ENCODE peak calls at places on chromosome 22, in nine cellular contexts. One of them, this sample, is unnamed.

GRCh38 chr22:37298748-37299495 is 16.6 kb downstream of the CYTH4 start:
- DNase-seq in right lobe of liver: no peak
- DNase-seq in GM03348: no peak
- DNase-seq in NAMALWA: no peak
- DNase-seq in NCI-H187: no peak
- DNase-seq in cardiac muscle cell: no peak
- DNase-seq in brain pericyte: no peak
- DNase-seq in NCI-H69: no peak
- DNase-seq in T follicular helper cell: no peak
- DNase-seq in this sample: no peak

GRCh38 chr22:36569999-36570398 is 41.0 kb upstream of the EIF3D start:
- DNase-seq in T follicular helper cell: no peak
- DNase-seq in brain pericyte: no peak
- DNase-seq in NCI-H187: no peak
- DNase-seq in right lobe of liver: no peak
- DNase-seq in NAMALWA: no peak
- DNase-seq in cardiac muscle cell: peak; percentile 35
- DNase-seq in NCI-H69: peak; percentile 34
- DNase-seq in GM03348: peak; percentile 72
- DNase-seq in this sample: peak; percentile 36

GRCh38 chr22:48704335-48704734 is 1123.3 kb downstream of the BRD1 start:
- DNase-seq in brain pericyte: no peak
- DNase-seq in right lobe of liver: no peak
- DNase-seq in NAMALWA: no peak
- DNase-seq in GM03348: no peak
- DNase-seq in NCI-H69: no peak
- DNase-seq in NCI-H187: no peak
- DNase-seq in T follicular helper cell: no peak
- DNase-seq in cardiac muscle cell: no peak
- DNase-seq in this sample: no peak

GRCh38 chr22:23395476-23396361 is 184.4 kb downstream of the IGLL1 start:
- DNase-seq in T follicular helper cell: no peak
- DNase-seq in GM03348: no peak
- DNase-seq in NCI-H69: no peak
- DNase-seq in brain pericyte: no peak
- DNase-seq in NCI-H187: no peak
- DNase-seq in right lobe of liver: no peak
- DNase-seq in cardiac muscle cell: no peak
- DNase-seq in NAMALWA: no peak
- DNase-seq in this sample: no peak

GRCh38 chr22:50530857-50531545 is 1.2 kb upstream of the TYMP start:
- DNase-seq in GM03348: peak; percentile 73
- DNase-seq in NCI-H69: peak; percentile 75
- DNase-seq in cardiac muscle cell: peak; percentile 74
- DNase-seq in NAMALWA: peak; percentile 90
- DNase-seq in NCI-H187: no peak
- DNase-seq in right lobe of liver: peak; percentile 95
- DNase-seq in brain pericyte: no peak
- DNase-seq in T follicular helper cell: peak; percentile 59
- DNase-seq in this sample: peak; percentile 45

GRCh38 chr22:46726986-46727317 is 11.1 kb downstream of the CERK start:
- DNase-seq in NCI-H69: no peak
- DNase-seq in right lobe of liver: no peak
- DNase-seq in T follicular helper cell: no peak
- DNase-seq in GM03348: no peak
- DNase-seq in cardiac muscle cell: no peak
- DNase-seq in NAMALWA: no peak
- DNase-seq in brain pericyte: no peak
- DNase-seq in NCI-H187: no peak
- DNase-seq in this sample: no peak

GRCh38 chr22:27686534-27686933 is 115.0 kb downstream of the MN1 start:
- DNase-seq in brain pericyte: peak; percentile 61
- DNase-seq in right lobe of liver: no peak
- DNase-seq in NCI-H187: no peak
- DNase-seq in NCI-H69: peak; percentile 11
- DNase-seq in NAMALWA: no peak
- DNase-seq in T follicular helper cell: no peak
- DNase-seq in GM03348: peak; percentile 58
- DNase-seq in cardiac muscle cell: peak; percentile 91
- DNase-seq in this sample: peak; percentile 3

GRCh38 chr22:46827072-46827780 is 64.8 kb downstream of the TBC1D22A start:
- DNase-seq in GM03348: no peak
- DNase-seq in NAMALWA: no peak
- DNase-seq in NCI-H69: no peak
- DNase-seq in right lobe of liver: no peak
- DNase-seq in cardiac muscle cell: peak; percentile 23
- DNase-seq in brain pericyte: no peak
- DNase-seq in NCI-H187: no peak
- DNase-seq in T follicular helper cell: no peak
- DNase-seq in this sample: no peak

GRCh38 chr22:27175444-27175843 is 518.1 kb downstream of the MIAT start:
- DNase-seq in NCI-H69: no peak
- DNase-seq in right lobe of liver: no peak
- DNase-seq in T follicular helper cell: no peak
- DNase-seq in brain pericyte: no peak
- DNase-seq in GM03348: no peak
- DNase-seq in NCI-H187: no peak
- DNase-seq in cardiac muscle cell: no peak
- DNase-seq in NAMALWA: no peak
- DNase-seq in this sample: no peak

GRCh38 chr22:48050836-48051235 is 1288.4 kb downstream of the TBC1D22A start:
- DNase-seq in right lobe of liver: no peak
- DNase-seq in cardiac muscle cell: no peak
- DNase-seq in NCI-H69: no peak
- DNase-seq in brain pericyte: no peak
- DNase-seq in NAMALWA: no peak
- DNase-seq in T follicular helper cell: no peak
- DNase-seq in GM03348: no peak
- DNase-seq in NCI-H187: no peak
- DNase-seq in this sample: no peak

GRCh38 chr22:25402501-25403283 is 161.8 kb upstream of the GRK3 start:
- DNase-seq in NAMALWA: peak; percentile 10
- DNase-seq in right lobe of liver: peak; percentile 93
- DNase-seq in GM03348: peak; percentile 29
- DNase-seq in brain pericyte: no peak
- DNase-seq in NCI-H69: peak; percentile 60
- DNase-seq in cardiac muscle cell: no peak
- DNase-seq in T follicular helper cell: no peak
- DNase-seq in NCI-H187: no peak
- DNase-seq in this sample: no peak

GRCh38 chr22:39207141-39208012 is 37.4 kb downstream of the PDGFB start:
- DNase-seq in T follicular helper cell: no peak
- DNase-seq in NCI-H69: peak; percentile 69
- DNase-seq in NAMALWA: no peak
- DNase-seq in right lobe of liver: no peak
- DNase-seq in cardiac muscle cell: no peak
- DNase-seq in GM03348: peak; percentile 3
- DNase-seq in brain pericyte: no peak
- DNase-seq in NCI-H187: no peak
- DNase-seq in this sample: no peak

GRCh38 chr22:33438273-33438672 is 380.1 kb upstream of the SYN3 start:
- DNase-seq in NCI-H69: no peak
- DNase-seq in right lobe of liver: no peak
- DNase-seq in NCI-H187: no peak
- DNase-seq in T follicular helper cell: no peak
- DNase-seq in GM03348: peak; percentile 67
- DNase-seq in NAMALWA: no peak
- DNase-seq in brain pericyte: peak; percentile 26
- DNase-seq in cardiac muscle cell: no peak
- DNase-seq in this sample: peak; percentile 94

GRCh38 chr22:19868773-19869471 is 14.2 kb upstream of the GNB1L start:
- DNase-seq in NAMALWA: no peak
- DNase-seq in cardiac muscle cell: no peak
- DNase-seq in brain pericyte: no peak
- DNase-seq in right lobe of liver: peak; percentile 45
- DNase-seq in NCI-H69: peak; percentile 35
- DNase-seq in T follicular helper cell: no peak
- DNase-seq in NCI-H187: no peak
- DNase-seq in GM03348: no peak
- DNase-seq in this sample: no peak

GRCh38 chr22:44573451-44573850 is 75.4 kb upstream of the RTL6 start:
- DNase-seq in NCI-H69: no peak
- DNase-seq in NCI-H187: no peak
- DNase-seq in T follicular helper cell: no peak
- DNase-seq in NAMALWA: no peak
- DNase-seq in GM03348: no peak
- DNase-seq in brain pericyte: no peak
- DNase-seq in cardiac muscle cell: no peak
- DNase-seq in right lobe of liver: peak; percentile 17
- DNase-seq in this sample: no peak

GRCh38 chr22:24982301-24983056 is 30.0 kb downstream of the KIAA1671 start:
- DNase-seq in brain pericyte: no peak
- DNase-seq in NCI-H69: no peak
- DNase-seq in NAMALWA: no peak
- DNase-seq in GM03348: no peak
- DNase-seq in T follicular helper cell: no peak
- DNase-seq in NCI-H187: no peak
- DNase-seq in cardiac muscle cell: no peak
- DNase-seq in right lobe of liver: no peak
- DNase-seq in this sample: no peak

GRCh38 chr22:17781319-17782031 is 7.2 kb upstream of the BID start:
- DNase-seq in GM03348: peak; percentile 92
- DNase-seq in brain pericyte: peak; percentile 60
- DNase-seq in cardiac muscle cell: no peak
- DNase-seq in right lobe of liver: no peak
- DNase-seq in T follicular helper cell: no peak
- DNase-seq in NCI-H187: no peak
- DNase-seq in NAMALWA: peak; percentile 63
- DNase-seq in NCI-H69: peak; percentile 85
- DNase-seq in this sample: peak; percentile 65

GRCh38 chr22:42994917-42995562 is 19.9 kb downstream of the PACSIN2 start:
- DNase-seq in right lobe of liver: peak; percentile 79
- DNase-seq in T follicular helper cell: no peak
- DNase-seq in brain pericyte: peak; percentile 20
- DNase-seq in NCI-H69: peak; percentile 62
- DNase-seq in cardiac muscle cell: peak; percentile 37
- DNase-seq in GM03348: peak; percentile 84
- DNase-seq in NCI-H187: no peak
- DNase-seq in NAMALWA: peak; percentile 42
- DNase-seq in this sample: no peak

GRCh38 chr22:38862375-38863329 is 9.4 kb downstream of the CBX6 start:
- DNase-seq in NCI-H187: no peak
- DNase-seq in NCI-H69: peak; percentile 45
- DNase-seq in NAMALWA: no peak
- DNase-seq in GM03348: no peak
- DNase-seq in brain pericyte: no peak
- DNase-seq in cardiac muscle cell: peak; percentile 40
- DNase-seq in T follicular helper cell: no peak
- DNase-seq in right lobe of liver: no peak
- DNase-seq in this sample: no peak

GRCh38 chr22:23113067-23113846 is 28.5 kb downstream of the RSPH14 start:
- DNase-seq in NCI-H187: peak; percentile 39
- DNase-seq in cardiac muscle cell: no peak
- DNase-seq in right lobe of liver: no peak
- DNase-seq in NCI-H69: peak; percentile 98
- DNase-seq in brain pericyte: peak; percentile 76
- DNase-seq in GM03348: peak; percentile 42
- DNase-seq in T follicular helper cell: no peak
- DNase-seq in NAMALWA: peak; percentile 73
- DNase-seq in this sample: no peak

GRCh38 chr22:47168900-47169800 is 406.7 kb downstream of the TBC1D22A start:
- DNase-seq in NAMALWA: no peak
- DNase-seq in right lobe of liver: peak; percentile 35
- DNase-seq in NCI-H69: peak; percentile 19
- DNase-seq in T follicular helper cell: no peak
- DNase-seq in brain pericyte: no peak
- DNase-seq in NCI-H187: no peak
- DNase-seq in GM03348: peak; percentile 52
- DNase-seq in cardiac muscle cell: no peak
- DNase-seq in this sample: peak; percentile 13

GRCh38 chr22:36425977-36426523 is 38.3 kb upstream of the MYH9 start:
- DNase-seq in NAMALWA: no peak
- DNase-seq in NCI-H69: peak; percentile 85
- DNase-seq in cardiac muscle cell: peak; percentile 55
- DNase-seq in NCI-H187: no peak
- DNase-seq in right lobe of liver: no peak
- DNase-seq in GM03348: no peak
- DNase-seq in brain pericyte: no peak
- DNase-seq in T follicular helper cell: no peak
- DNase-seq in this sample: no peak

GRCh38 chr22:37639771-37640590 is 512 bp downstream of the SH3BP1 start:
- DNase-seq in NCI-H69: peak; percentile 44
- DNase-seq in T follicular helper cell: no peak
- DNase-seq in right lobe of liver: peak; percentile 46
- DNase-seq in cardiac muscle cell: no peak
- DNase-seq in NCI-H187: no peak
- DNase-seq in GM03348: no peak
- DNase-seq in brain pericyte: no peak
- DNase-seq in NAMALWA: peak; percentile 48
- DNase-seq in this sample: no peak

GRCh38 chr22:24021304-24021703 is 10.2 kb downstream of the CABIN1 start:
- DNase-seq in NAMALWA: no peak
- DNase-seq in NCI-H187: no peak
- DNase-seq in NCI-H69: no peak
- DNase-seq in T follicular helper cell: no peak
- DNase-seq in brain pericyte: no peak
- DNase-seq in right lobe of liver: no peak
- DNase-seq in GM03348: no peak
- DNase-seq in cardiac muscle cell: no peak
- DNase-seq in this sample: no peak

GRCh38 chr22:34102633-34103032 is 182.4 kb upstream of the LARGE1 start:
- DNase-seq in T follicular helper cell: no peak
- DNase-seq in cardiac muscle cell: peak; percentile 66
- DNase-seq in GM03348: no peak
- DNase-seq in brain pericyte: no peak
- DNase-seq in NCI-H69: no peak
- DNase-seq in right lobe of liver: no peak
- DNase-seq in NAMALWA: no peak
- DNase-seq in NCI-H187: no peak
- DNase-seq in this sample: no peak

GRCh38 chr22:35218079-35218478 is 39.2 kb upstream of the HMGXB4 start:
- DNase-seq in T follicular helper cell: no peak
- DNase-seq in brain pericyte: no peak
- DNase-seq in right lobe of liver: no peak
- DNase-seq in NAMALWA: no peak
- DNase-seq in NCI-H187: no peak
- DNase-seq in cardiac muscle cell: no peak
- DNase-seq in GM03348: no peak
- DNase-seq in NCI-H69: no peak
- DNase-seq in this sample: no peak